ENCODE peak calls at places on chromosomes 2 and 18, in six cellular contexts. N is stomach, A is HepG2, V is pancreas, M is breast epithelium, X is foreskin fibroblast. L is an unnamed sample.

GRCh38 chr2:120622159-120622869 is 113.4 kb upstream of the GLI2 start:
- DNase-seq in N (no peak), A (no peak), V (no peak), M (no peak), X (no peak), L (no peak)

GRCh38 chr2:189791338-189792042 is 7.2 kb downstream of the PMS1 start:
- DNase-seq in N (no peak), A (no peak), V (no peak), M (no peak), X (no peak), L (no peak)

GRCh38 chr2:137865954-137866540 is 98.2 kb upstream of the HNMT start:
- DNase-seq in N (peak; percentile 29), A (peak; percentile 77), V (no peak), M (no peak), X (peak; percentile 59), L (peak; percentile 79)

GRCh38 chr2:193868833-193869232 is 1674.1 kb upstream of the TMEFF2 start:
- DNase-seq in N (no peak), A (no peak), V (no peak), M (no peak), X (peak; percentile 15), L (no peak)

GRCh38 chr18:63681449-63682381 is 20.0 kb upstream of the SERPINB3 start:
- DNase-seq in N (no peak), A (peak; percentile 6), V (no peak), M (no peak), X (no peak), L (peak; percentile 1)

GRCh38 chr2:36484454-36484853 is 113.5 kb downstream of the FEZ2 start:
- DNase-seq in N (no peak), A (no peak), V (no peak), M (no peak), X (no peak), L (peak; percentile 84)

GRCh38 chr2:104852161-104852689 is 1.7 kb upstream of the POU3F3 start:
- DNase-seq in N (no peak), A (no peak), V (no peak), M (no peak), X (peak; percentile 31), L (no peak)

GRCh38 chr2:176099737-176100546 is at the start of gene HOXD12:
- DNase-seq in N (peak; percentile 24), A (no peak), V (no peak), M (no peak), X (no peak), L (no peak)

GRCh38 chr2:205024822-205025518 is 479.7 kb downstream of the PARD3B start:
- DNase-seq in N (peak; percentile 25), A (peak; percentile 29), V (no peak), M (no peak), X (peak; percentile 96), L (no peak)

GRCh38 chr2:151085101-151085640 is 176.5 kb downstream of the RBM43 start:
- DNase-seq in N (no peak), A (no peak), V (no peak), M (no peak), X (peak; percentile 28), L (no peak)

GRCh38 chr2:223760838-223761502 is 76.4 kb downstream of the AP1S3 start:
- DNase-seq in N (peak; percentile 68), A (peak; percentile 77), V (no peak), M (peak; percentile 70), X (peak; percentile 92), L (no peak)

GRCh38 chr2:186059096-186059495 is 320.5 kb downstream of the FSIP2 start:
- DNase-seq in N (no peak), A (no peak), V (peak; percentile 3), M (no peak), X (no peak), L (no peak)

GRCh38 chr18:26802330-26803200 is 62.9 kb downstream of the AQP4 start:
- DNase-seq in N (no peak), A (no peak), V (no peak), M (no peak), X (no peak), L (no peak)

GRCh38 chr2:158491072-158491471 is 34.3 kb downstream of the PKP4 start:
- DNase-seq in N (no peak), A (no peak), V (no peak), M (no peak), X (no peak), L (no peak)

GRCh38 chr2:108615480-108616090 is 81.3 kb downstream of the LIMS1 start:
- DNase-seq in N (no peak), A (peak; percentile 26), V (no peak), M (no peak), X (no peak), L (no peak)

GRCh38 chr2:235055891-235056516 is 104.2 kb downstream of the SH3BP4 start:
- DNase-seq in N (peak; percentile 46), A (peak; percentile 78), V (no peak), M (no peak), X (peak; percentile 37), L (peak; percentile 56)

GRCh38 chr2:229798446-229799147 is 84.2 kb upstream of the DNER start:
- DNase-seq in N (no peak), A (no peak), V (no peak), M (no peak), X (no peak), L (no peak)

GRCh38 chr2:229805559-229805958 is 91.2 kb upstream of the DNER start:
- DNase-seq in N (no peak), A (no peak), V (no peak), M (no peak), X (no peak), L (no peak)

GRCh38 chr2:229800997-229801754 is 86.8 kb upstream of the DNER start:
- DNase-seq in N (peak; percentile 68), A (peak; percentile 52), V (peak; percentile 31), M (no peak), X (peak; percentile 71), L (peak; percentile 45)

GRCh38 chr2:229802785-229803184 is 88.4 kb upstream of the DNER start:
- DNase-seq in N (no peak), A (no peak), V (no peak), M (no peak), X (no peak), L (no peak)
- TF ChIP-seq CTCF in N (no peak), A (no peak), V (no peak), M (no peak), X (no peak), L (no peak)

DNA sequence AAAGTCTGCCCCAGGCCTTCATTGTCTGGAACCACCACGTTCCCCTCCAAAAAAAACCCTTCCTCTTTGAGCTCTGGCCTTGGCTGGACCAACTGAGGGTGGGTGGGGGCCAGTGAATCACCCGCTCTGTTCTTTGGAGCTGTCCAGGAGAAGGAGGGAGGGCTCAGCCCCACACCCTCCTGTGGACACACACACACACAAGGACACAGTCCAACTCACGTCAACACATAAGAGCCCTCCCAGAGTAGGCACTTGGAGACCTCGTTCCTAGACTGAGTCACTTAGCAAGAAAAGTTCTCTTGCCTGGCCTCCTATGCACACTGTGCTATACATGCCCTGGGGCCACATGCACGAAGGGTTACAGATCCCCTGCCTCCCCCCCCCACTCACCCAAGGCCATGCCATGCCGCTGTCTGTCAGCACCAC is 1.2 kb upstream of the TNS1 start:
- DNase-seq in N (peak; percentile 43), A (no peak), V (peak; percentile 74), M (peak; percentile 61), X (peak; percentile 96), L (no peak)
- H3K4me3 ChIP-seq in N (no peak overlapping the region), A (no peak overlapping the region), V (no peak overlapping the region), M (peak overlapping the region; percentile 66), X (peak overlapping the region; percentile 18), L (no peak overlapping the region)

GRCh38 chr2:128264881-128265607 is 53.6 kb downstream of the HS6ST1 start:
- DNase-seq in N (no peak), A (no peak), V (no peak), M (no peak), X (no peak), L (no peak)
- TF ChIP-seq CTCF in N (no peak), A (no peak), V (no peak), M (no peak), X (no peak), L (no peak)

GRCh38 chr2:8487461-8487932 is 194.4 kb upstream of the ID2 start:
- DNase-seq in N (no peak), A (no peak), V (no peak), M (no peak), X (no peak), L (no peak)
- H3K4me3 ChIP-seq in N (no peak overlapping the region), A (no peak overlapping the region), V (no peak overlapping the region), M (peak overlapping the region; percentile 30), X (no peak overlapping the region), L (no peak overlapping the region)

DNA sequence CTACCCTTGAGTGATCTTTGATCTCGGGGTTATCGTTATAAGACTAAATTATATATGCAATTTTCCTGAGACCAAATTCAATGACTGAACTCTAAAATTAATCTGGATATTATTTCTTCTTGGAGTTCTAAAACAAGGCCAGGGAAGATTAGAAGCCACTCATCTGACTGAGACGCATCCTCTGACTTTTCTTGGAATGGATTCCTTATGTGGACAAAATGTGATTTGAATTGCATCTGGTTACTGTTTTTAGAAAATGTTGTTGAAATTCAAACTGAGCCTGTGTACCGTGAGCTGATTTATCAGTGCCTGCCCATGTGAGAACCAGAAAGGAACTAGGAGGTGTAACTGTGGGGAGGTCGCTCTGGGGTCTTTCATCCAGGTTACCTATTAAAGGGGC is 330.8 kb downstream of the OSR1 start:
- DNase-seq in N (no peak), A (no peak), V (no peak), M (no peak), X (peak; percentile 29), L (no peak)
- TF ChIP-seq CTCF in N (no peak), A (no peak), V (no peak), M (no peak), X (no peak), L (no peak)

DNA sequence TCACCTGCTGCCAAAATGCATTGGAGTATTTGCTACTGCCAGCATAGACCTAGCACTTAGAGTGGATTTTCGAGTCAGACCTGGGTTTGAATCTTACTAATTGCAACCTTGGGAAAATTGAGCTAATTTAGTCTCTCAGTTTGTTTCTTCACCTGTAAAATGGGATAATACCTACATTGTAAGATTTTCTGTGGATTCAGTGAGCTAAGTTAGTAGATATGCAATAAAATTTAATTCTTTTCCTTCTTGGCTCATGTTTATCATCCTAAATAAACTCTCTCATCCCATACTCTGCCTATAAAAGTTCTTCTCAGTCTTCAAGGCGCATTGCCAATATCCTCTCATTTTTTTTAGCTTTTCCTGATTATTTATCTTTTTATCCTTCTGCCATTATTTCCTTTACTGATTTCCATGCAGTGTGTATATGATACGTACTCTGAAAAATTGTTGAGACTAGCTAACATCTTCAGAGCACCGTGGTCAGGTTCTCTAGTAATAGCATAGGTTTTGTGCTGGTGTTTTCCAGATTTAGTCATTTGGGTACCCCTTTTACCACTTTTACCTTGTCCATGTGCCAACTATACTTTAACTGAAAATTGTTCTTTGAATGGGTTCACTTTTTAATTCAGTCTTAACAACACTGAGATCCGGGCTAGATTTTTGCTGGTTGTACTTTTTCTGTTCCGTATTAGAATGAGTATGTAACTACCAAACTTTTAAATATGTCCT is 7.3 kb downstream of the CEP192 start:
- DNase-seq in N (no peak), A (no peak), V (no peak), M (no peak), X (no peak), L (no peak)
- H3K4me3 ChIP-seq in N (no peak overlapping the region), A (no peak overlapping the region), V (no peak overlapping the region), M (no peak overlapping the region), X (no peak overlapping the region), L (no peak overlapping the region)